ENCODE peak calls at places on chromosomes 3 and 15, in seven cellular contexts. N is tibial nerve, M is A549, W is gastrocnemius medialis, X is right lobe of liver, I is stomach, V is heart left ventricle. D is an unnamed sample.

GRCh38 chr15:91520848-91521247 is 332.7 kb upstream of the SLCO3A1 start:
- DNase-seq in N (no peak), M (no peak), W (no peak), X (no peak), I (no peak), V (no peak), D (no peak)

GRCh38 chr15:79431636-79432344 is at the start of gene MINAR1:
- DNase-seq in N (no peak), M (peak), W (no peak), X (no peak), I (no peak), V (peak), D (peak)

GRCh38 chr3:127180859-127181258 is 12.1 kb upstream of the PRR23E start:
- DNase-seq in N (no peak), M (no peak), W (no peak), X (peak), I (no peak), V (peak), D (no peak)

GRCh38 chr15:75672646-75673425 is 25.1 kb downstream of the SNX33 start:
- DNase-seq in N (no peak), M (peak), W (no peak), X (no peak), I (peak), V (no peak), D (no peak)

GRCh38 chr3:171168086-171168485 is 141.6 kb upstream of the SLC2A2 start:
- DNase-seq in N (no peak), M (peak), W (no peak), X (peak), I (no peak), V (no peak), D (no peak)

GRCh38 chr3:177089120-177089519 is 108.2 kb downstream of the TBL1XR1 start:
- DNase-seq in N (no peak), M (no peak), W (no peak), X (no peak), I (no peak), V (no peak), D (no peak)

GRCh38 chr3:153138267-153139210 is 23.5 kb upstream of the RAP2B start:
- DNase-seq in N (peak), M (peak), W (peak), X (peak), I (peak), V (no peak), D (peak)

GRCh38 chr15:80835338-80835737 is 56.2 kb downstream of the CEMIP start:
- DNase-seq in N (no peak), M (no peak), W (no peak), X (no peak), I (no peak), V (no peak), D (no peak)

GRCh38 chr3:172379372-172379771 is 68.9 kb downstream of the GHSR start:
- DNase-seq in N (no peak), M (no peak), W (no peak), X (no peak), I (no peak), V (no peak), D (no peak)

GRCh38 chr3:24377218-24377993 is 117.2 kb downstream of the THRB start:
- DNase-seq in N (no peak), M (no peak), W (peak), X (peak), I (no peak), V (no peak), D (no peak)

GRCh38 chr3:131917006-131917405 is 117.8 kb downstream of the CPNE4 start:
- DNase-seq in N (no peak), M (no peak), W (no peak), X (no peak), I (no peak), V (no peak), D (no peak)

GRCh38 chr3:20575153-20575552 is 389.1 kb upstream of the SGO1 start:
- DNase-seq in N (no peak), M (no peak), W (no peak), X (no peak), I (no peak), V (no peak), D (no peak)

GRCh38 chr3:53744351-53744750 is 101.9 kb downstream of the CHDH start:
- DNase-seq in N (no peak), M (no peak), W (no peak), X (no peak), I (peak), V (no peak), D (peak)

GRCh38 chr3:87120850-87121249 is 106.3 kb upstream of the CHMP2B start:
- DNase-seq in N (no peak), M (no peak), W (no peak), X (no peak), I (no peak), V (no peak), D (no peak)

GRCh38 chr15:62486041-62486440 is 321.0 kb upstream of the C2CD4B start:
- DNase-seq in N (no peak), M (no peak), W (no peak), X (no peak), I (no peak), V (no peak), D (no peak)

GRCh38 chr3:126541628-126542339 is 16.9 kb downstream of the C3orf22 start:
- DNase-seq in N (no peak), M (no peak), W (peak), X (peak), I (peak), V (peak), D (peak)

GRCh38 chr15:95291878-95292472 is 1038.5 kb upstream of the NR2F2 start:
- DNase-seq in N (no peak), M (peak), W (no peak), X (no peak), I (no peak), V (no peak), D (no peak)

GRCh38 chr3:189195302-189195701 is 23.5 kb downstream of the TPRG1 start:
- DNase-seq in N (no peak), M (peak), W (no peak), X (no peak), I (no peak), V (no peak), D (no peak)
- TF ChIP-seq CTCF in N (no peak), M (no peak), W (no peak), X (no peak), I (no peak), V (no peak), D (peak)

GRCh38 chr15:74127954-74128784 is 2.2 kb upstream of the ISLR2 start:
- DNase-seq in N (no peak), M (peak), W (no peak), X (no peak), I (no peak), V (peak), D (peak)
- H3K4me3 ChIP-seq in N (peak), M (peak), W (peak), X (peak), I (peak), V (peak), D (no peak)

GRCh38 chr15:71708741-71709140 is 101.6 kb upstream of the NR2E3 start:
- DNase-seq in N (no peak), M (no peak), W (no peak), X (no peak), I (no peak), V (no peak), D (peak)

GRCh38 chr15:71707230-71708051 is 102.9 kb upstream of the NR2E3 start:
- DNase-seq in N (no peak), M (no peak), W (no peak), X (no peak), I (no peak), V (no peak), D (no peak)

GRCh38 chr15:71705151-71705550 is 105.2 kb upstream of the NR2E3 start:
- DNase-seq in N (no peak), M (no peak), W (no peak), X (no peak), I (no peak), V (no peak), D (no peak)

GRCh38 chr15:71708052-71708432 is 102.3 kb upstream of the NR2E3 start:
- DNase-seq in N (no peak), M (no peak), W (no peak), X (no peak), I (no peak), V (no peak), D (no peak)

GRCh38 chr15:71706461-71707229 is 103.7 kb upstream of the NR2E3 start:
- DNase-seq in N (no peak), M (no peak), W (no peak), X (no peak), I (no peak), V (no peak), D (no peak)
- TF ChIP-seq POLR2A in N (no peak), M (no peak), W (no peak), X (no peak), I (no peak), V (no peak), D (no peak)

GRCh38 chr3:41574900-41575299 is 375.6 kb downstream of the CTNNB1 start:
- DNase-seq in N (no peak), M (no peak), W (no peak), X (no peak), I (no peak), V (no peak), D (no peak)
- TF ChIP-seq CTCF in N (no peak), M (no peak), W (no peak), X (no peak), I (no peak), V (no peak), D (no peak)

DNA sequence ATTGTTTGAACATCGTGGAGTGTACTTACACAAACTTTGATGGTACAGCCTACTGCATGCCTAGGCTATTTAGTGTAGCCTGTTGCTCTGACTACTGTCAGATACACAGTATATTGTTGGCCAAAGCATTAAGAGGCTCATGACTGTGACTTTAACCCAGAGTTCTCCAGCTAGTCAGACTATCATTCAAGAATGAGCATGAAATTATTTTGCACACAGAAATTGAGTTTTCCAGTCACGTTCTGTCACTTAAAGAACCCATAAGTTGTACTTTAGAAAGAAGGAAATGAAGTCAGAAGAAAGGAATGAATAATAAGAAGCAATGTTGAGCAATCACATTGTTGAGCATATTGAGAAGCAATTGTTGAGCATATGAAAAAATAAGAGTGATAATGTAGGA is 37.6 kb upstream of the SLC22A13 start:
- DNase-seq in N (no peak), M (peak), W (no peak), X (no peak), I (no peak), V (no peak), D (no peak)
- H3K4me3 ChIP-seq in N (no peak), M (no peak), W (no peak), X (no peak), I (no peak), V (no peak), D (no peak)

DNA sequence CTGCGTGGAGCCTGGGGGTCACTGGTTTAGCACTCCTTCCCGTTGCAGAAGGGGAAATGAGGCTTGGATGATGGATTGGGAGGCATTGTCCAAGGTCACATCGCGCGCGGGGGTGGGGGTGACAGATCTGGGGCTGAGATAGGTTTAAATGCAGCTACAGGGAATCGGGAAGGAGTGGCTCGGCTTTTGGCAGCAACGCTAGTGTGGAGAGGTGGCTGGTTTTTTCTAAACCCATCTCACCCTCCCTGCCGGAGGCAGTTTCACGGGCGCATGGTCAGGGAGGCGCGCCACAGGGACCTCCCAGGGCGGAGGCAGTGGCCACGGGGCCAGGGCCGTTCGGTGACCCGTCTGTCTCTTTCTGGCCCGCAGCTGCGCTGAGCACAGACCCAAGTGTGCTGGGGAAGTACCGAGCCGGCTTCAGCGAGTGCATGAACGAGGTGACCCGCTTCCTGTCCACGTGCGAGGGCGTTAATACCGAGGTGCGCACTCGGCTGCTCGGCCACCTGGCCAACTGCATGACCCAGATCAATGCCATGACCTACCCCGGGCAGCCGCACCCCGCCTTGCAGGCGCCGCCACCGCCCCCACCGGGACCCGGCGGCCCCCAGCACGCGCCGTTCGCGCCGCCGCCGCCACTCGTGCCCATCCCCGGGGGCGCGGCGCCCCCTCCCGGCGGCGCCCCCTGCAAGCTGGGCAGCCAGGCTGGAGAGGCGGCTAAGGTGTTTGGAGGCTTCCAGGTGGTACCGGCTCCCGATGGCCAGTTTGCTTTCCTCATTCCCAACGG is 1.6 kb downstream of the HES1 start:
- DNase-seq in N (peak), M (peak), W (peak), X (peak), I (peak), V (peak), D (peak)
- TF ChIP-seq POLR2A in N (no peak), M (no peak), W (peak), X (peak), I (no peak), V (no peak), D (peak)

GRCh38 chr15:101318147-101318809 is 23.2 kb upstream of the SNRPA1 start:
- DNase-seq in N (no peak), M (no peak), W (no peak), X (no peak), I (no peak), V (no peak), D (no peak)

GRCh38 chr15:101322016-101322695 is 27.1 kb upstream of the SNRPA1 start:
- DNase-seq in N (no peak), M (no peak), W (no peak), X (no peak), I (no peak), V (no peak), D (no peak)

GRCh38 chr15:101318810-101319200 is 23.8 kb upstream of the SNRPA1 start:
- DNase-seq in N (no peak), M (no peak), W (no peak), X (no peak), I (no peak), V (no peak), D (no peak)

GRCh38 chr15:101322849-101323477 is 27.9 kb upstream of the SNRPA1 start:
- DNase-seq in N (no peak), M (no peak), W (no peak), X (no peak), I (no peak), V (no peak), D (no peak)

DNA sequence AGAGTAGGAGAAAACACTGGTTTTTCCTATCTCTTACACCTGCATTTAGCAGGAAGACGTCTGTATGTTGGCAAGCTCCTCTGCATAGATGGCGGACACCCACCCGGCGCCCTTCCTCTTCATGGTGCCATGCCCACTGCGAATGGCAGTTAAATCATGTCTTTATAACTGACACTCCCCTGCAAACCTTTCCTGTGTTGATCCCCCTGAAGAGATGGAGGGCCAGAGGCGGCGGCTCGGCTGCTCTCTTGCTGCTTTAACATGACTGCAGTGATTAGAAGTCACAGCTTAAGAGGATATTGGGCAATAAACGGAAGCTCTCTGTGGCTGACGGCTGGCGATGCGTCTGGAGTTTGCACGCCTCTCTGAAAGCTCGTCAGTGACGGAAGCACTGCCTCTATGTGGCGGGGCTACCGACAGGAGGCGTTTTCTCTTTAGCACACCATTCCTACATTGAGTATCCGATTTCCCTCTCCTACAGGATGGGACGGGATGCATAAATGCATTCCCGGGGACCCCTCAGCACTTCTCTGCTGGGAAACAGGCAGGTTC is 25.5 kb upstream of the SNRPA1 start:
- DNase-seq in N (peak), M (no peak), W (no peak), X (no peak), I (peak), V (peak), D (peak)
- TF ChIP-seq CTCF in N (no peak), M (no peak), W (no peak), X (peak), I (no peak), V (no peak), D (peak)

GRCh38 chr15:65373163-65373651 is 4.6 kb downstream of the IGDCC3 start:
- DNase-seq in N (no peak), M (no peak), W (no peak), X (no peak), I (no peak), V (no peak), D (no peak)

GRCh38 chr15:65376767-65377104 is 1.1 kb downstream of the IGDCC3 start:
- DNase-seq in N (no peak), M (no peak), W (no peak), X (no peak), I (no peak), V (no peak), D (no peak)

GRCh38 chr15:65375871-65376552 is 1.8 kb downstream of the IGDCC3 start:
- DNase-seq in N (no peak), M (no peak), W (no peak), X (no peak), I (no peak), V (no peak), D (no peak)

GRCh38 chr15:65374334-65374733 is 3.5 kb downstream of the IGDCC3 start:
- DNase-seq in N (no peak), M (no peak), W (no peak), X (no peak), I (no peak), V (no peak), D (no peak)

DNA sequence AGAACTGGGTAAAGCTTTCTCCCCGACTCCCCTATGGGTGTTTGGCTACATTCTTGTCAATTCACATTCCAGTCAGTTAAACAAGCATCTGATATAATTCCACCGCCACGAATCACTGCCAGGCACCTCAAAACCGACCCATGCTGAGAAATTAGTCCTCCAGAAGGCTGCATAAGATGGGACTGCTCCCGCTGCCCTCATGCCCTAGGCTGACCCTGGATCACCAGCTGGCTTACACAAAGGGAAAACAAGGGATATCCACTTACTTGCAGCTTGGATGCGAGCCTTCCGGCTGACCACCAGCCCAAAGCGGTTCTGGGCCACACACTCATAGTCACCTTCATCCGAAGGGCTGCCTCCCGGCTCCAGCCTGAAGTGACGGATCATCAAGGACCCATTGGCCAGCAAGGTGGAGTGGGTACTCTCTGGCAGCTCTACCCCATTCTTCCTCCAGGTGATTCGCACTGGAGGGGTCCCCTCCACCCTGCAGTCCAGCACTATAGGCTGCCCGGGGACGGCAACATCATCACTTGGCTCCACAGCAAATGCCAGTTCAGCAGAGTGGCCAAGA is 2.9 kb downstream of the IGDCC3 start:
- DNase-seq in N (no peak), M (no peak), W (no peak), X (no peak), I (no peak), V (no peak), D (no peak)
- H3K4me3 ChIP-seq in N (no peak), M (no peak), W (no peak), X (no peak), I (no peak), V (no peak), D (no peak)

D was measured in upper lobe of left lung.